ENCODE peak calls at places on chromosomes 1 and 21, in six cellular contexts. One of them, this sample, is unnamed.

GRCh38 chr1:201585901-201586300 is 47.0 kb downstream of the NAV1 start:
- DNase-seq in HFF-Myc: no peak
- DNase-seq in lung: no peak
- DNase-seq in choroid plexus epithelial cell: peak
- DNase-seq in GM06990: no peak
- DNase-seq in astrocyte of the spinal cord: no peak
- DNase-seq in this sample: no peak

GRCh38 chr1:93437976-93438605 is 9.8 kb upstream of the FNBP1L start:
- DNase-seq in HFF-Myc: no peak
- DNase-seq in lung: no peak
- DNase-seq in choroid plexus epithelial cell: peak
- DNase-seq in GM06990: peak
- DNase-seq in astrocyte of the spinal cord: peak
- DNase-seq in this sample: peak

GRCh38 chr1:228748431-228748830 is 13.2 kb downstream of the RHOU start:
- DNase-seq in HFF-Myc: no peak
- DNase-seq in lung: no peak
- DNase-seq in choroid plexus epithelial cell: no peak
- DNase-seq in GM06990: no peak
- DNase-seq in astrocyte of the spinal cord: no peak
- DNase-seq in this sample: no peak

GRCh38 chr1:42618866-42619265 is 39.4 kb upstream of the PPIH start:
- DNase-seq in HFF-Myc: no peak
- DNase-seq in lung: no peak
- DNase-seq in choroid plexus epithelial cell: no peak
- DNase-seq in GM06990: no peak
- DNase-seq in astrocyte of the spinal cord: no peak
- DNase-seq in this sample: no peak

GRCh38 chr1:226674892-226675719 is 64.0 kb downstream of the ITPKB start:
- DNase-seq in HFF-Myc: no peak
- DNase-seq in lung: peak
- DNase-seq in choroid plexus epithelial cell: peak
- DNase-seq in GM06990: peak
- DNase-seq in astrocyte of the spinal cord: no peak
- DNase-seq in this sample: peak

GRCh38 chr21:29376556-29376955 is 77.8 kb downstream of the BACH1 start:
- DNase-seq in HFF-Myc: peak
- DNase-seq in lung: peak
- DNase-seq in choroid plexus epithelial cell: peak
- DNase-seq in GM06990: peak
- DNase-seq in astrocyte of the spinal cord: no peak
- DNase-seq in this sample: peak

GRCh38 chr1:188423088-188423487 is 1594.3 kb downstream of the PLA2G4A start:
- DNase-seq in HFF-Myc: no peak
- DNase-seq in lung: no peak
- DNase-seq in choroid plexus epithelial cell: no peak
- DNase-seq in GM06990: no peak
- DNase-seq in astrocyte of the spinal cord: no peak
- DNase-seq in this sample: no peak

GRCh38 chr1:26705788-26706237 is 10.0 kb downstream of the ARID1A start:
- DNase-seq in HFF-Myc: peak
- DNase-seq in lung: no peak
- DNase-seq in choroid plexus epithelial cell: peak
- DNase-seq in GM06990: no peak
- DNase-seq in astrocyte of the spinal cord: peak
- DNase-seq in this sample: no peak

GRCh38 chr1:32933742-32934322 is 30.8 kb downstream of the RNF19B start:
- DNase-seq in HFF-Myc: no peak
- DNase-seq in lung: no peak
- DNase-seq in choroid plexus epithelial cell: peak
- DNase-seq in GM06990: no peak
- DNase-seq in astrocyte of the spinal cord: peak
- DNase-seq in this sample: no peak

GRCh38 chr1:64493864-64494263 is 23.9 kb downstream of the CACHD1 start:
- DNase-seq in HFF-Myc: no peak
- DNase-seq in lung: no peak
- DNase-seq in choroid plexus epithelial cell: no peak
- DNase-seq in GM06990: no peak
- DNase-seq in astrocyte of the spinal cord: no peak
- DNase-seq in this sample: no peak
- H3K4me3 ChIP-seq in HFF-Myc: no peak
- H3K4me3 ChIP-seq in lung: no peak
- H3K4me3 ChIP-seq in choroid plexus epithelial cell: no peak
- H3K4me3 ChIP-seq in GM06990: no peak
- H3K4me3 ChIP-seq in astrocyte of the spinal cord: no peak
- H3K4me3 ChIP-seq in this sample: no peak

DNA sequence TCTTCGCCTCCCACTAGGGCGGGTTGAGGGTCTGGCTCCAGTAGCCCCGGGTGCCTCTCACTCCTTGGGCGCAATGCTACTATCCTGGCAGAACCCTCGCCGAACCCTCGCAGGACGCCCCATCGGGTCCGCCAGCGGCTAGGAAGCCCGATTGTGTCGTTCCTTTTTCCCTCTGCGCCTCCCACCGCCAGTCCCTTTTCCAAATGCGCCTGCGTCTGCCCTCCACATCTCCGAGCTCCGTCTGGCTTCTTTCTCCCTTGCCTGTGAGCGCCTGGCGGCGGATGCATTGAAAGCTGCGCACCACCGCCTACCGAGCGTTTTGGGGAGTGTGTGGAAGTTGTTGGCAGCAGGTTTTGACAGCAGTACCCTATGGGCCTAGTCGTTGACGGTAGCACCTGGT is 1.0 kb upstream of the DIRAS3 start:
- DNase-seq in HFF-Myc: peak
- DNase-seq in lung: no peak
- DNase-seq in choroid plexus epithelial cell: peak
- DNase-seq in GM06990: no peak
- DNase-seq in astrocyte of the spinal cord: peak
- DNase-seq in this sample: no peak
- TF ChIP-seq CTCF in HFF-Myc: peak
- TF ChIP-seq CTCF in lung: no peak
- TF ChIP-seq CTCF in choroid plexus epithelial cell: peak
- TF ChIP-seq CTCF in GM06990: no peak
- TF ChIP-seq CTCF in astrocyte of the spinal cord: peak
- TF ChIP-seq CTCF in this sample: no peak

DNA sequence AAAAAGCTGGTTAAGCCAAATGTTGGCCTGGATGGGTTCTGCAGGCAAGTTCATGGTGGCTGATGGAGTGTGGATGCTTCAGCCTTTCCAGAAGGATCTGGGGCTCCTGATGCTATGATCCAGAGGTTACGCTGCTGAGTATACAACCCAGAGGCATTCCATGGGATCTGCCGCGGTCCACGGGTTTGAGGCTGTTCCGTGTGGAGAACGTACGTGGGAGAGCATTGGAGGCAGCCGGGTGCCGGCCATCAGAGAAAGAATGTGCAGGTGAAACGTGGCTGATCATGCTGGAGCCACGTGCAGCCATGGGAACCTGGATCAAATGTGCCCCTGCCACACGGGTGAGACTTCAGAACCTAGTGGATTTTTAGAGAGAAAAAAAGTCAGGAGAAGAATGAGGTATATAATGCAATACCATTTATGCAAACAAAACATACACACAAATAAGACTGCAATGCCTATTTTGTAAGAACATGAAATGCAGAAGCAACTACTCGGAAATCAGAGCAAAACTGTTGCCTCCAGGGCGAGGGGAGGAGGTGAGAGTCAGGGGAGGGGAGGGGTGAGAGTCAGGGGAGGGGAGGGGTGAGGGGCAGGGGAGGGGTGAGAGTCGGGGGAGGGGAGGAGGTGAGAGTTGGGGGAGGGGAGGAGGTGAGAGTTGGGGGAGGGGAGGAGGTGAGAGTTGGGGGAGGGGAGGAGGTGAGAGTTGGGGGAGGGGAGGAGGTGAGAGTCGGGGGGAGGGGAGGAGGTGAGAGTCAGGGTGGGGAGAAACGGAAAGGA is 116.5 kb upstream of the C1orf174 start:
- DNase-seq in HFF-Myc: no peak
- DNase-seq in lung: no peak
- DNase-seq in choroid plexus epithelial cell: no peak
- DNase-seq in GM06990: no peak
- DNase-seq in astrocyte of the spinal cord: no peak
- DNase-seq in this sample: no peak
- H3K4me3 ChIP-seq in HFF-Myc: no peak
- H3K4me3 ChIP-seq in lung: no peak
- H3K4me3 ChIP-seq in choroid plexus epithelial cell: no peak
- H3K4me3 ChIP-seq in GM06990: no peak
- H3K4me3 ChIP-seq in astrocyte of the spinal cord: no peak
- H3K4me3 ChIP-seq in this sample: no peak

DNA sequence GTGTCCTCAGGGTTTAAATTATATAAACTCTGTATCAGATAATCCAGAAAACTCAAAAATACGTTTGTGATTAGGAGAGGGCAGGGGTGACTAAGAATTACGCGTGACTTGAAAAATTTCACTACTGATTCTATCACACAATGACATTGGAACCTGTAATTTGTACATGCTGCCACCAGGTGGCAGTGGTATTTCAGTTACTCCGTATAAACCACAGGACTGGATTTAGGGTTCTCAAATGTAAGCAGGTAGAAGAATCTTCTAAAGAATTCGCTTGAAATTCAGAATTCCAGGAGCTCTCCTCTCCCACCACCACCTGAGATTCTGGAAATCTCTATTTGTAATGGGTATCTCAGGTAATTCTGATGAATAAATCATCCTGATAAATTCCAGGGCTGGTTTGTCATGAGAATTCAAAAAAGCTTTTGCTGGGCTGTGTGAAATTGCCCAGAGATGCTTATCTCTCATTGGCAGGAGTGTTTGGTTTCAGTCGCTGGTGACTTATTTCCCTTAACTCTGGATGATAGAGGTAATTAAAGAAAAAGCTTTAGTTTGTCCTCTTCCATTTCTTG is 1.7 kb upstream of the KRTAP7-1 start:
- DNase-seq in HFF-Myc: peak
- DNase-seq in lung: no peak
- DNase-seq in choroid plexus epithelial cell: peak
- DNase-seq in GM06990: no peak
- DNase-seq in astrocyte of the spinal cord: no peak
- DNase-seq in this sample: peak
- TF ChIP-seq CTCF in HFF-Myc: peak
- TF ChIP-seq CTCF in lung: no peak
- TF ChIP-seq CTCF in choroid plexus epithelial cell: peak
- TF ChIP-seq CTCF in GM06990: peak
- TF ChIP-seq CTCF in astrocyte of the spinal cord: peak
- TF ChIP-seq CTCF in this sample: peak